ENCODE peak calls at places on chromosomes 3 and 15, in six cellular contexts. Y, U, L, P, E and M are unnamed samples.

GRCh38 chr15:87498545-87498944 is 758.0 kb downstream of the NTRK3 start:
- DNase-seq in L (no peak), Y (no peak), E (no peak), P (no peak), U (no peak), M (no peak)

GRCh38 chr3:133938770-133939495 is 43.3 kb upstream of the RAB6B start:
- DNase-seq in E (no peak), U (no peak), Y (no peak), L (no peak), P (no peak), M (no peak)

GRCh38 chr3:95798628-95799027 is 1015.8 kb upstream of the EPHA6 start:
- DNase-seq in Y (no peak), E (no peak), P (no peak), U (no peak), L (no peak), M (no peak)

GRCh38 chr3:51967384-51968174 is at the start of gene PCBP4:
- DNase-seq in L (no peak), E (no peak), U (no peak), Y (no peak), P (peak; percentile 31), M (no peak)

GRCh38 chr3:69137006-69137405 is 14.6 kb upstream of the LMOD3 start:
- DNase-seq in U (no peak), P (no peak), L (no peak), E (no peak), Y (no peak), M (no peak)

GRCh38 chr3:179898024-179898423 is 138.7 kb downstream of the PEX5L start:
- DNase-seq in E (peak; percentile 42), L (peak; percentile 66), Y (no peak), P (no peak), U (peak; percentile 83), M (no peak)

GRCh38 chr3:150961949-150962348 is 10.6 kb downstream of the CLRN1 start:
- DNase-seq in E (no peak), Y (no peak), P (no peak), U (no peak), L (no peak), M (no peak)

GRCh38 chr3:170128977-170129431 is 52.5 kb downstream of the PHC3 start:
- DNase-seq in L (no peak), U (peak; percentile 24), P (no peak), E (peak; percentile 29), Y (no peak), M (no peak)

GRCh38 chr3:194604837-194605236 is 28.4 kb downstream of the TMEM44 start:
- DNase-seq in L (no peak), Y (no peak), P (no peak), U (no peak), E (no peak), M (no peak)

GRCh38 chr15:82870727-82871576 is 61.5 kb downstream of the WHAMM start:
- DNase-seq in E (no peak), U (no peak), P (no peak), L (no peak), Y (no peak), M (no peak)

GRCh38 chr3:15276028-15276717 is 56.2 kb downstream of the SH3BP5 start:
- DNase-seq in U (no peak), Y (peak; percentile 67), P (no peak), L (no peak), E (no peak), M (no peak)

GRCh38 chr15:59456114-59456513 is 18.1 kb downstream of the FAM81A start:
- DNase-seq in P (no peak), U (no peak), E (no peak), L (peak; percentile 8), Y (no peak), M (no peak)

GRCh38 chr15:71094137-71094536 is 21.1 kb upstream of the THSD4 start:
- DNase-seq in U (no peak), Y (no peak), L (no peak), E (no peak), P (no peak), M (no peak)

GRCh38 chr3:188954590-188955208 is 217.1 kb upstream of the TPRG1 start:
- DNase-seq in Y (peak; percentile 86), P (peak; percentile 75), E (peak; percentile 84), U (peak; percentile 92), L (peak; percentile 79), M (peak; percentile 59)

GRCh38 chr3:43526956-43527355 is 94.9 kb downstream of the ANO10 start:
- DNase-seq in E (no peak), Y (no peak), L (no peak), U (no peak), P (no peak), M (no peak)

GRCh38 chr3:8619548-8619947 is 25.1 kb downstream of the SSUH2 start:
- DNase-seq in P (no peak), U (no peak), E (no peak), L (no peak), Y (no peak), M (no peak)

GRCh38 chr3:143935678-143936077 is 35.9 kb upstream of the DIPK2A start:
- DNase-seq in L (no peak), U (no peak), P (no peak), E (no peak), Y (no peak), M (no peak)

GRCh38 chr3:128919988-128920387 is 40.6 kb downstream of the ACAD9 start:
- DNase-seq in L (no peak), P (no peak), E (no peak), U (no peak), Y (no peak), M (no peak)
- TF ChIP-seq CTCF in L (no peak), P (no peak), E (no peak), U (no peak), Y (no peak), M (no peak)

GRCh38 chr3:2940062-2940461 is 170.1 kb downstream of the IL5RA start:
- DNase-seq in L (no peak), Y (no peak), P (no peak), E (no peak), U (no peak), M (no peak)

GRCh38 chr3:2931265-2931664 is 178.9 kb downstream of the IL5RA start:
- DNase-seq in Y (no peak), L (no peak), P (no peak), U (no peak), E (no peak), M (no peak)

GRCh38 chr3:2937578-2937977 is 172.6 kb downstream of the IL5RA start:
- DNase-seq in P (no peak), E (no peak), Y (no peak), L (no peak), U (peak; percentile 44), M (no peak)

DNA sequence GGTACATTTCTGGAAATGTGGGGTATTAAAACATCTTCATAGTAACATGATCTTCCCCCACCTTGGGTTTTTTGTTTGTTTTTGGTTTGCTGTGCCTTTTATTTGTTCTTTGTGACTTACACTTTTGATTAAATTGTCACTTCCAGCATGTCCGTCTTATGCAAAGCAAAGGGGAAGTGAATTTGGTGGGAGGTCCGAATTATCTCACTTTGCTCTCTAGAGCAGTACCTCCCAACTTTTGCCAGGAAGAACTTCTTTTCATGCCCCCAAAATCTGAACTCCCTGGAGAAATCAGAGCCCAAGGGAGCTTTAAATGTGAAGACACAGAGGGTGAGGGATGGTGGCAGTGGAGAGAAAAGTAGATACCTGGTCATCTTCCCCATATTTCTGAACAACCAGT is 173.1 kb downstream of the IL5RA start:
- DNase-seq in L (no peak), U (no peak), Y (no peak), E (no peak), P (no peak), M (no peak)
- TF ChIP-seq CTCF in L (no peak), U (no peak), Y (no peak), E (no peak), P (no peak), M (no peak)

GRCh38 chr3:139794469-139795265 is 116.9 kb upstream of the NMNAT3 start:
- DNase-seq in L (no peak), U (no peak), P (no peak), E (no peak), Y (no peak), M (no peak)
- TF ChIP-seq CTCF in L (no peak), U (no peak), P (no peak), E (no peak), Y (no peak), M (no peak)

GRCh38 chr15:85541744-85542143 is 161.3 kb downstream of the AKAP13 start:
- DNase-seq in L (no peak), U (no peak), Y (no peak), P (no peak), E (no peak), M (no peak)

GRCh38 chr15:85545185-85545584 is 164.8 kb downstream of the AKAP13 start:
- DNase-seq in U (no peak), Y (no peak), L (no peak), P (no peak), E (no peak), M (no peak)

GRCh38 chr15:85542895-85543331 is 162.5 kb downstream of the AKAP13 start:
- DNase-seq in P (no peak), L (no peak), E (no peak), Y (no peak), U (no peak), M (no peak)

GRCh38 chr15:85542488-85542887 is 162.1 kb downstream of the AKAP13 start:
- DNase-seq in E (no peak), P (no peak), Y (no peak), U (no peak), L (no peak), M (no peak)

GRCh38 chr15:85543741-85544155 is 163.3 kb downstream of the AKAP13 start:
- DNase-seq in Y (no peak), L (no peak), P (peak; percentile 70), E (no peak), U (no peak), M (peak; percentile 47)
- TF ChIP-seq CTCF in Y (no peak), L (no peak), P (peak; percentile 22), E (no peak), U (no peak), M (peak; percentile 8)

DNA sequence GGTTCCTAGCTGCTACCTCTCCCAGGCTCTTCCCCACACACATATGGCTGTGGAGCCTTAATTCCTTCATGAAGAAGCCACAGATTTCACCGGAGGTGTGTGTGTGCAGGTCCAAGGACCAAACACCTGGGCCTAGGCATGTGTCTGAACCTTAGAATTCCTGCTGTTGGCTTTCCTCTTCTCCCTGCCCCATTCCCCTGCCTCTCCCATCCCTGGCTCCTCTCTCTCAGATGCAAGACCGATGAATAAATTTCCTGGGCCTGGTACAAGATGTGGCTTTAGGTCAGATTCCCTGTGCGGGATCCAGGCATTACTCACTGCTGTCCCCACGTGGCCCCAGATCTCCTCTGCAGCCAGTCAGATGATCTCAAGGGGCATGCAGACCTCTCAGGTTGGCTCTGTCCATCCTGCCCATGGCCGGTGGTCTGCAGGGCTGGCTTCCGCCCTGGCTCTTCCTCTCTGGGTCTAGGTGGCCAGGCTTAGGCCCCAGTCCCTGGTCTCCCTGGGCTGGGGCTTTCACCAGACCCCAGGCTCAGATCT is 20.4 kb downstream of the CCR9 start:
- DNase-seq in P (no peak), E (no peak), U (no peak), Y (no peak), L (no peak), M (no peak)
- TF ChIP-seq CTCF in P (peak; percentile 19), E (no peak), U (no peak), Y (no peak), L (peak; percentile 56), M (no peak)